ENCODE peak calls at places on chromosomes 16 and 17, in four cellular contexts. F is GM06990, B is lung, S is PC-3. C is an unnamed sample.
A peak's percentile ranks its signal among the peaks of the same experiment; 100 is the strongest.

GRCh38 chr16:1983544-1984346 is at the start of gene GFER:
- DNase-seq in F (peak; percentile 91), S (peak; percentile 86), B (peak; percentile 89), C (peak; percentile 78)

GRCh38 chr16:85888405-85889331 is 10.3 kb upstream of the IRF8 start:
- DNase-seq in F (peak; percentile 69), B (no peak), S (peak; percentile 73), C (no peak)

GRCh38 chr17:61140386-61140785 is 259.3 kb upstream of the TBX2 start:
- DNase-seq in S (no peak), B (no peak), F (no peak), C (no peak)

GRCh38 chr17:80743181-80743771 is 198.6 kb downstream of the RPTOR start:
- DNase-seq in B (peak; percentile 43), F (no peak), S (no peak), C (no peak)

GRCh38 chr16:27322858-27323780 is 9.3 kb downstream of the IL4R start:
- DNase-seq in S (peak; percentile 80), B (no peak), F (no peak), C (no peak)

GRCh38 chr16:81629896-81630631 is 149.0 kb upstream of the PLCG2 start:
- DNase-seq in B (no peak), F (no peak), S (no peak), C (no peak)

GRCh38 chr16:78976212-78976611 is 624.3 kb downstream of the MAF start:
- DNase-seq in F (no peak), B (no peak), S (no peak), C (no peak)

GRCh38 chr17:73401911-73402310 is 90.1 kb upstream of the CDC42EP4 start:
- DNase-seq in B (no peak), S (no peak), F (no peak), C (no peak)

GRCh38 chr16:11165894-11166665 is 89.9 kb downstream of the SOCS1 start:
- DNase-seq in B (no peak), F (no peak), S (no peak), C (no peak)

GRCh38 chr16:85017151-85017550 is 5.8 kb upstream of the ZDHHC7 start:
- DNase-seq in B (no peak), F (no peak), S (peak; percentile 22), C (no peak)

GRCh38 chr16:17444658-17445057 is 26.1 kb downstream of the XYLT1 start:
- DNase-seq in F (no peak), B (no peak), S (no peak), C (no peak)

GRCh38 chr16:20952144-20952797 is 51.7 kb downstream of the LYRM1 start:
- DNase-seq in S (peak; percentile 58), F (no peak), B (no peak), C (no peak)

GRCh38 chr17:62581769-62582168 is 45.7 kb upstream of the MRC2 start:
- DNase-seq in F (no peak), B (no peak), S (no peak), C (no peak)

GRCh38 chr16:46857261-46857962 is 26.4 kb upstream of the C16orf87 start:
- DNase-seq in F (no peak), B (no peak), S (peak; percentile 44), C (peak; percentile 6)

GRCh38 chr16:9545500-9546437 is 454.3 kb downstream of the HAPSTR1 start:
- DNase-seq in B (no peak), S (no peak), F (no peak), C (no peak)

GRCh38 chr16:81077077-81077940 is at the start of gene C16orf46:
- DNase-seq in F (peak; percentile 98), S (peak; percentile 90), B (peak; percentile 99), C (peak; percentile 86)

GRCh38 chr16:11303405-11304138 is 22.4 kb upstream of the PRM1 start:
- DNase-seq in S (peak; percentile 56), F (no peak), B (peak; percentile 71), C (peak; percentile 19)

GRCh38 chr16:85057948-85058347 is 30.4 kb downstream of the KIAA0513 start:
- DNase-seq in F (no peak), B (no peak), S (no peak), C (no peak)

GRCh38 chr17:17778308-17779014 is 58.3 kb downstream of the SREBF1 start:
- DNase-seq in B (peak; percentile 54), F (no peak), S (no peak), C (no peak)

GRCh38 chr16:10599626-10600025 is 19.2 kb upstream of the EMP2 start:
- DNase-seq in B (no peak), S (no peak), F (no peak), C (no peak)

GRCh38 chr17:7258731-7259554 is 3.3 kb downstream of the CLDN7 start:
- DNase-seq in S (peak; percentile 38), F (no peak), B (peak; percentile 80), C (no peak)

GRCh38 chr17:74513987-74514631 is 17.2 kb downstream of the CD300LB start:
- DNase-seq in B (no peak), S (peak; percentile 46), F (no peak), C (peak; percentile 100)

GRCh38 chr17:35297666-35298065 is 54.8 kb downstream of the SLFN5 start:
- DNase-seq in S (peak; percentile 8), B (no peak), F (no peak), C (no peak)

GRCh38 chr17:45697076-45697475 is 87.0 kb upstream of the CRHR1 start:
- DNase-seq in B (no peak), F (no peak), S (no peak), C (no peak)

GRCh38 chr17:64319531-64319930 is 56.5 kb upstream of the TEX2 start:
- DNase-seq in B (no peak), S (no peak), F (no peak), C (no peak)

GRCh38 chr17:71527311-71527710 is 593.5 kb upstream of the SOX9 start:
- DNase-seq in S (peak; percentile 23), B (no peak), F (no peak), C (no peak)

GRCh38 chr17:62804822-62805221 is 3.3 kb downstream of the MARCHF10 start:
- DNase-seq in S (no peak), B (no peak), F (no peak), C (no peak)

GRCh38 chr16:30956601-30957455 is 726 bp upstream of the SETD1A start:
- DNase-seq in S (peak; percentile 80), F (peak; percentile 86), B (peak; percentile 87), C (peak; percentile 37)

GRCh38 chr17:78921437-78921971 is 3.7 kb downstream of the TIMP2 start:
- DNase-seq in S (no peak), B (no peak), F (no peak), C (no peak)

GRCh38 chr16:4293822-4294457 is 21.1 kb upstream of the TFAP4 start:
- DNase-seq in F (no peak), B (peak; percentile 50), S (peak; percentile 32), C (no peak)

GRCh38 chr16:73996624-73997339 is 299.8 kb upstream of the PSMD7 start:
- DNase-seq in B (no peak), F (no peak), S (no peak), C (no peak)

GRCh38 chr16:88084881-88085280 is 133.6 kb downstream of the BANP start:
- DNase-seq in F (no peak), B (no peak), S (no peak), C (no peak)

DNA sequence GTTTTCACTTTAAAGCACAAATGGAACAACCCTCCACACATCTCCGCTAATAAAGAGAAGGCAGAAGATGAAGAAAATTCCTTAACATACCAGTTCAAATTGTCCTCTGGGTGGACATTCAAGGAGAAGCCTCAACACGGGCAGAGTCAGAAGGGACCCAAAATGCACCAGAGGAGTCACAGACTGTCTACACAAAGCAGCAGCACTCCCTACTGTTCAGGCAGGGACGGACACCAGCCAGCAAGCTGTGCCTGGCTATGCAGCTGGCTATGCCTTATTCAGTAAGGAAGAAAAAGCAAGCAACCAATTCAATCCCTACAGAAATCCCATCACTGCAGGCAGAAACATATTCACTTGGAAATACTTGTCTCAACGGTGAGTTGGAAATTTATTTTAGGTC is 8.1 kb downstream of the DNAJC7 start:
- DNase-seq in B (no peak), F (no peak), S (no peak), C (no peak)
- TF ChIP-seq CTCF in B (no peak), F (peak; percentile 18), S (peak; percentile 40), C (no peak)

DNA sequence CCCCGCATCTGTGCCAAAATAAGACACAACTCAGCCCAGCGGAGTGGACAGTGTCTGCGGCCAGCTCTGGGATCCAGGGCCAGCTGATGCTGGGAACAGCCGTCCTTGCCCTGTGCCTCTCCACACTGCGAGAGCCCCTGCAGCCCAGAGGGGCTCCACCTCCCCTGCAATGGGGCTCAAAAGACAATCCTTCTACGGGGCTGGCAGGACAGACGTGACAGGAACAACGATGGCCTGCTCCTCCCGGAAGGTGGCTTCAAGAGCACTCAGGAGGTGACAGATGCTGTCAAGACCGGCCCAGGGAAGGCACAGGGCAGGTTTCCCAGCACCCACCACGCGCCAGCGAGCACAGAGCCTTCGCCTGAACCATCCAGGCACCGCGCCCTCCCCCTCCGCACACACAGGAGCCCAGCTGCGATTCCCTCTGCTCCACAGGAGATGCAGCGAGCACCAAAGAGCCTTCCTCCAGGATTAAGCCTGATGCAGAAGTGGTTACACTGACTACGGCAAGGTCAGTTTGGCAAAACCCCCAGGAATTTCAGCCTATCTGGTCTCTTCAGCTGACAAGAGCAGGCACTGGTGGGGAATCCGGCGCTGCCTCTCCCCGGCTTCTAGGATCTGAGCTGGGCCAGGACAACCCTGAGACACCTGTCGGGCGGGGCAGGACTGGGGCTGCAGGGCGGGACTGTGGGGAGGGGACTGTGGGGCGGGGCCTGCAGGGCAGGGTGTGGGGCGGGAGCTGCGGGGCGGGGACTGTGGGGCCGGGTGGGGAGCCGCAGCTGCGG is 103.4 kb downstream of the ZNF778 start:
- DNase-seq in B (no peak), S (peak; percentile 63), F (no peak), C (no peak)
- H3K4me3 ChIP-seq in B (no peak overlapping the region), S (peak overlapping the region; percentile 66), F (peak overlapping the region; percentile 6), C (peak overlapping the region; percentile 30)

DNA sequence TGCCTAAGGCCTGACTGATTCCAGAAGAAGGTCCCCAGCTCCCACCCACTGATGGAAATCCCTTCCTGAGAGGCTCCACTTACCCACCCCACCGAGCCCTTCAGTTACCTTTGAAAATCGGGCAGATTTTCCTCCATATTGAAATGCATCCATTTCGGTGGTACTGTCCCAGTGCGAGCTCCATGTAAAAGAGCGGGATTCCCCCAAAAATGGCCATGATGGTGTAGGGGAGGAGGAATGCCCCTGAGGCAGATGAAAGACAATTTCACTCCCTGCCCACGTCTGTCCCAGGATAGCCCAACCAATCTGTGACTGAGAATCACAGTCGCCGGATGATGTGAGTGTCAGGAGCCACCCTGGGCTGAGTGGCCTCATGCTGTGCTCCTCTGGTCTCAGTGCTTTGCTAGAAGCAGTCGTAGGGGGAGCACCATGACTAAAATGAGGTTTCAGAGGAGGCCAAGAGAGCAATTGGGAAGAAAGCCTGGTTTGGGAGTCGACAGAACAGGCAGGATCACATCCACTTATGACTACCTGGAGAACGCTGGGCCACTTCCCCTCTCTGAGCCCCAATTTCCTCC is 16.7 kb downstream of the SLC6A4 start:
- DNase-seq in S (no peak), B (no peak), F (no peak), C (no peak)
- TF ChIP-seq CTCF in S (no peak), B (no peak), F (no peak), C (no peak)

GRCh38 chr16:57621521-57622268 is 6.7 kb upstream of the ADGRG1 start:
- DNase-seq in F (no peak), B (no peak), S (peak; percentile 40), C (no peak)
- H3K4me3 ChIP-seq in F (no peak overlapping the region), B (no peak overlapping the region), S (peak overlapping the region; percentile 76), C (peak overlapping the region; percentile 75)

DNA sequence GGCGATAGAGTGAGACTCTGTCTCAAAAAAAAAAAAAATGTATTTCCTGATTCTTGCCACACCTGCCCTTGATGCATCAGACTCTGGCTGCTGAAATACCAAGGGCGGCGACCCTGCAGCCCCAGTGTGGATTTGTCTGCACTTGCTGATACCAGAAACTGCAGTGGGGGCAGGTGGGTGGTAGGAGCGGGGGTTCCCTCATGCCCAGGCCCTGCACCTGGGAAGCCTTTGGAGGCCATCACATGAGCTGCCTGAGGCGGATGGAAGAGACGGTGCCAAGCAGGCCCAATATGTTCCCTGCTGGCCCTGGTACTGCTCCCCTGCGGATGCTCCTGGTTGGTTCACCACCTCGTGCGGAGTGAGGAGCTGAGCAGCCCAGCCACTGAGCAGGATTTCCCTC is 50.6 kb downstream of the MARF1 start:
- DNase-seq in S (no peak), B (no peak), F (no peak), C (no peak)
- TF ChIP-seq CTCF in S (no peak), B (no peak), F (no peak), C (no peak)